ENCODE peak calls at places on chromosome 12, in nine cellular contexts. G is NK-92 treated with Interleukin-12 subunit alpha and Interleukin-12 subunit beta, amount 100 ng/mL, for 24 hours; O is heart left ventricle; J is heart right ventricle; L is fibroblast of lung; B is foreskin fibroblast; F is activated gamma-delta T cell; I is left cardiac atrium; W is stimulated activated CD8-positive, alpha-beta memory T cell treated with anti-CD3 and anti-CD28 coated beads, Interleukin-4, amount 100 ng/mL, for 24 hours. H is an unnamed sample.

GRCh38 chr12:54294152-54294913 is 6.5 kb downstream of the NFE2 start:
- DNase-seq in G (peak; percentile 40), O (peak; percentile 48), J (peak; percentile 58), L (peak; percentile 24), B (peak; percentile 56), F (no peak), I (peak; percentile 48), W (peak; percentile 37), H (peak; percentile 32)

GRCh38 chr12:131088701-131089525 is 135.2 kb downstream of the ADGRD1 start:
- DNase-seq in G (no peak), O (no peak), J (no peak), L (no peak), B (no peak), F (no peak), I (no peak), W (no peak), H (peak; percentile 0)

GRCh38 chr12:124745891-124746570 is 117.6 kb downstream of the SCARB1 start:
- DNase-seq in G (no peak), O (peak; percentile 96), J (peak; percentile 92), L (peak; percentile 93), B (peak; percentile 97), F (no peak), I (peak; percentile 96), W (no peak), H (peak; percentile 97)

GRCh38 chr12:92065018-92065499 is 80.6 kb downstream of the BTG1 start:
- DNase-seq in G (no peak), O (no peak), J (no peak), L (peak; percentile 74), B (peak; percentile 39), F (no peak), I (no peak), W (peak; percentile 9), H (no peak)

GRCh38 chr12:89528434-89528833 is 2.6 kb upstream of the POC1B start:
- DNase-seq in G (no peak), O (no peak), J (no peak), L (no peak), B (no peak), F (no peak), I (no peak), W (no peak), H (no peak)

GRCh38 chr12:53538209-53538689 is 31.0 kb upstream of the NPFF start:
- DNase-seq in G (no peak), O (no peak), J (no peak), L (peak; percentile 69), B (peak; percentile 62), F (no peak), I (no peak), W (no peak), H (peak; percentile 26)

GRCh38 chr12:84912191-84913142 is at the start of gene SLC6A15:
- DNase-seq in G (no peak), O (no peak), J (no peak), L (peak; percentile 93), B (peak; percentile 98), F (no peak), I (no peak), W (no peak), H (peak; percentile 59)

GRCh38 chr12:66823857-66824570 is 145.1 kb upstream of the GRIP1 start:
- DNase-seq in G (no peak), O (no peak), J (no peak), L (no peak), B (peak; percentile 1), F (no peak), I (no peak), W (no peak), H (peak; percentile 40)

GRCh38 chr12:12811343-12811742 is 1.8 kb upstream of the DDX47 start:
- DNase-seq in G (no peak), O (no peak), J (no peak), L (no peak), B (no peak), F (no peak), I (no peak), W (no peak), H (no peak)

GRCh38 chr12:89621511-89621910 is 87.1 kb downstream of the ATP2B1 start:
- DNase-seq in G (no peak), O (no peak), J (no peak), L (no peak), B (no peak), F (no peak), I (no peak), W (no peak), H (no peak)

GRCh38 chr12:123572391-123572790 is 12.0 kb upstream of the TMED2 start:
- DNase-seq in G (no peak), O (no peak), J (no peak), L (no peak), B (no peak), F (no peak), I (no peak), W (no peak), H (no peak)

GRCh38 chr12:123471374-123472068 is 13.6 kb downstream of the SNRNP35 start:
- DNase-seq in G (no peak), O (peak; percentile 80), J (peak; percentile 45), L (peak; percentile 83), B (peak; percentile 90), F (no peak), I (peak; percentile 60), W (no peak), H (peak; percentile 60)

GRCh38 chr12:6605425-6606330 is 1.5 kb downstream of the CHD4 start:
- DNase-seq in G (peak; percentile 23), O (no peak), J (no peak), L (no peak), B (peak; percentile 52), F (no peak), I (no peak), W (no peak), H (peak; percentile 77)